ENCODE peak calls at places on chromosomes 5 and 9, in seven cellular contexts. P is K562, G is prostate gland, N is A549, T is uterus, W is heart left ventricle, R is stomach. A is an unnamed sample.

GRCh38 chr9:91060520-91061343 is 259.1 kb downstream of the SYK start:
- DNase-seq in P (no peak), G (peak; percentile 88), N (peak; percentile 91), T (peak; percentile 88), W (no peak), R (peak; percentile 55), A (peak; percentile 41)

GRCh38 chr5:84259221-84260045 is 125.2 kb downstream of the EDIL3 start:
- DNase-seq in P (no peak), G (no peak), N (no peak), T (no peak), W (no peak), R (no peak), A (no peak)

GRCh38 chr9:12775373-12775962 is 648 bp downstream of the LURAP1L start:
- DNase-seq in P (peak; percentile 3), G (peak; percentile 10), N (no peak), T (no peak), W (no peak), R (no peak), A (peak; percentile 27)

GRCh38 chr5:78829811-78830499 is 155.2 kb downstream of the ARSB start:
- DNase-seq in P (no peak), G (no peak), N (no peak), T (peak; percentile 76), W (peak; percentile 77), R (no peak), A (peak; percentile 31)

GRCh38 chr9:115115924-115116323 is 2.0 kb downstream of the TNC start:
- DNase-seq in P (no peak), G (no peak), N (no peak), T (no peak), W (no peak), R (no peak), A (no peak)

GRCh38 chr9:30944741-30945280 is 1439.6 kb upstream of the ACO1 start:
- DNase-seq in P (no peak), G (no peak), N (no peak), T (no peak), W (peak; percentile 49), R (no peak), A (no peak)

GRCh38 chr5:79464695-79465332 is 49.1 kb downstream of the HOMER1 start:
- DNase-seq in P (peak; percentile 12), G (no peak), N (peak; percentile 21), T (no peak), W (no peak), R (no peak), A (no peak)

GRCh38 chr9:95736370-95736769 is 139.1 kb upstream of the ERCC6L2 start:
- DNase-seq in P (peak; percentile 51), G (no peak), N (peak; percentile 13), T (no peak), W (no peak), R (no peak), A (no peak)

GRCh38 chr5:124584991-124585715 is 161.3 kb downstream of the ZNF608 start:
- DNase-seq in P (no peak), G (no peak), N (no peak), T (no peak), W (no peak), R (no peak), A (no peak)

GRCh38 chr5:179833056-179833708 is 12.5 kb downstream of the SQSTM1 start:
- DNase-seq in P (no peak), G (no peak), N (no peak), T (no peak), W (no peak), R (no peak), A (peak; percentile 57)

GRCh38 chr5:172920995-172921394 is 38.2 kb upstream of the RPL26L1 start:
- DNase-seq in P (no peak), G (no peak), N (no peak), T (no peak), W (no peak), R (no peak), A (peak; percentile 47)

GRCh38 chr5:172004824-172005237 is 1.6 kb downstream of the FBXW11 start:
- DNase-seq in P (no peak), G (no peak), N (peak; percentile 17), T (no peak), W (no peak), R (no peak), A (peak; percentile 24)

GRCh38 chr9:18587988-18588387 is 114.0 kb downstream of the ADAMTSL1 start:
- DNase-seq in P (no peak), G (no peak), N (no peak), T (no peak), W (no peak), R (no peak), A (no peak)

DNA sequence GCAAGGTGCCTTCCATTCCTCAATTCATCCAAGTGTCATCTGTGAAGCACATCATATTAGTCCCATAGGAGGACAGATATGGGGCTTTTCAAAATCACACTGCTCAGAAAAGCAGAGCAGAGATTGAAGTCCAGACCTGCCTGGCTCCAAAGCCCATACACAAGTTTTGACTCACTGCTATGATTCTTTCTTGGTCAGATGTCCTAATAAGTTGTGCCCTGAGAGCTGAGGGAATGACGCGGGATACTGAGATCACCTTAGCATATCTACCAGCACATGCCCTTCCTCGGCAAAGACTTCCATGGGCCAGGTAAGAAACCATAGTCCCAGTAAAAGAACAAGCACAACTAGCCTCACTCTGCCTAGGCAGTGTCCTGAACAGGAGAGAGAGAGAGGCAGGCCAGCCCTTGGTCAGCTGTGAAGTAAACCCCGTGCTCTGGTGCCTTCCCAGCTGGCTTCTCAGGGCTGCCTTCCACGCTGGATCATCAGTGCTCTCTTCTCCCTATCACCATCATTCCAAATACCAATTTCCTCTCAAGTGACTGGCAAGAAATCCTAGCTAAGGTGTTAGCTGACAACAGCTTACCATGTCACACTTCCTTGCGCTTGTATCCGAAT is 73.3 kb downstream of the SIL1 start:
- DNase-seq in P (no peak), G (no peak), N (no peak), T (no peak), W (no peak), R (no peak), A (no peak)
- H3K27ac ChIP-seq in P (no peak overlapping the region), G (no peak overlapping the region), N (no peak overlapping the region), T (no peak overlapping the region), W (peak overlapping the region; percentile 67), R (no peak overlapping the region), A (no peak overlapping the region)

GRCh38 chr9:137163101-137163661 is 6.7 kb downstream of the LRRC26 start:
- DNase-seq in P (peak; percentile 69), G (peak; percentile 30), N (peak; percentile 78), T (no peak), W (no peak), R (no peak), A (no peak)
- H3K4me1 ChIP-seq in P (peaks cover 97% of the 10 kb centered on the region), G (peaks cover 10% of the 10 kb centered on the region), N (peaks cover 33% of the 10 kb centered on the region), T (peaks cover 23% of the 10 kb centered on the region), W (peaks cover 12% of the 10 kb centered on the region), R (peaks cover 43% of the 10 kb centered on the region), A (peaks cover 15% of the 10 kb centered on the region)

GRCh38 chr5:150584561-150585335 is 55.7 kb upstream of the SYNPO start:
- DNase-seq in P (no peak), G (no peak), N (no peak), T (peak; percentile 11), W (no peak), R (no peak), A (no peak)

GRCh38 chr5:150579462-150580400 is 60.7 kb upstream of the SYNPO start:
- DNase-seq in P (no peak), G (no peak), N (no peak), T (peak; percentile 4), W (peak; percentile 44), R (no peak), A (peak; percentile 54)

GRCh38 chr5:150583541-150584225 is 56.8 kb upstream of the SYNPO start:
- DNase-seq in P (no peak), G (no peak), N (no peak), T (peak; percentile 8), W (no peak), R (no peak), A (no peak)

GRCh38 chr5:150580917-150581316 is 59.5 kb upstream of the SYNPO start:
- DNase-seq in P (no peak), G (no peak), N (no peak), T (peak; percentile 12), W (no peak), R (no peak), A (no peak)

DNA sequence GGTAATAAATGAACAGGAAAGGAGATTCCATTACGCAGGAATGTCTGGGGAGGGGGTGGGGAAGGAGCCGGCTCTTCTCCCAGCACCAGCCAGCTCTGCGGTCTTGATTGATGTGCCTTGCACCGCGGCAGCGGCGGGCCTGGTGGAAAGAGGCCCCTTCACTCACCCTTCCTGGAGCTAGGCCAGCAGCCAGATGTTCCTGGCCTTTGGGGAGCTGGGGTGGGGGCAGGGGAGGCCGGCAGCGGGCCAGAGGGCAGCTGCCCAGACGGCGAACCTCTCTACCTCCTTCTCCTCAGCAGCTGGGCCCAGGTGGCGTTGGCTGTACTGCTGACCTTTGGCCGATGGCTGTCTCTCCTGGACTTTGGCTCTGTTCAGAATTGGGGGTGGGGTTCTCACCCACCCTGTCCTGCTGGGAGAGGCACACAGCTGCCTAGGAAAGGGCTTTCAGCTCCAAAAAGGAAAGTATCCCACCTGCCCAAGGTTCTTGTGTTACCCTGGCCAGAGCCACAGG is 58.1 kb upstream of the SYNPO start:
- DNase-seq in P (no peak), G (no peak), N (no peak), T (peak; percentile 39), W (peak; percentile 84), R (peak; percentile 79), A (no peak)
- TF ChIP-seq POLR2A in P (no peak), G (no peak), N (no peak), T (no peak), W (no peak), R (no peak), A (no peak)

GRCh38 chr9:14210428-14210827 is 103.5 kb downstream of the NFIB start:
- DNase-seq in P (no peak), G (no peak), N (no peak), T (no peak), W (no peak), R (no peak), A (no peak)

GRCh38 chr9:14207352-14207995 is 106.5 kb downstream of the NFIB start:
- DNase-seq in P (no peak), G (no peak), N (no peak), T (no peak), W (no peak), R (no peak), A (no peak)

GRCh38 chr9:14203366-14204056 is 110.4 kb downstream of the NFIB start:
- DNase-seq in P (no peak), G (peak; percentile 61), N (no peak), T (peak; percentile 55), W (peak; percentile 87), R (peak; percentile 80), A (peak; percentile 84)

GRCh38 chr9:14209399-14209990 is 104.4 kb downstream of the NFIB start:
- DNase-seq in P (no peak), G (no peak), N (no peak), T (no peak), W (no peak), R (no peak), A (no peak)

DNA sequence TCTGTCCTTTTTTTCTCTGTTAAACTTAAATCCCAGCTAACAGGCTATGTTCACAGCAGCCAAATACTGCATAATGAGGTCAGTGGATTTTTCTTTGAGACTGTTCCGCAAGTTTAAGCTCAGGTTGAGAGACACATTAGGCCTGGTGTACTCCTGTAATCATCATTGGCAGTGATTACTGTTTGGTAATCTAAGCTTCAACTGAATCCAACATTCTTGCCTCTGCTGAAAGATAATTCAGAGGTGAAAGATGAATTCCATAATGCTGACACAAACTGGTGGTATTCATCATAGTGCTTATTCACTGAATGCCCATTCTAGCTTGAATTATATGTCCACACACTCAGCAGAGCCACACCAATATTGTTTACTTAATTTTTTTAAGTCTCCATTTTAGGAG is 108.5 kb downstream of the NFIB start:
- DNase-seq in P (no peak), G (no peak), N (peak; percentile 48), T (no peak), W (no peak), R (no peak), A (no peak)
- H3K27ac ChIP-seq in P (no peak overlapping the region), G (peak overlapping the region; percentile 28), N (peak overlapping the region; percentile 52), T (peak overlapping the region; percentile 43), W (peak overlapping the region; percentile 77), R (peak overlapping the region; percentile 5), A (no peak overlapping the region)

A was measured in adrenal gland.